ENCODE peak calls at places on chromosomes 16 and 17, in eight cellular contexts. H, G, D, W, Q, L, E and F are unnamed samples.

GRCh38 chr16:10086620-10087019 is 95.6 kb downstream of the GRIN2A start:
- DNase-seq in H (no peak), G (peak; percentile 19), D (no peak), W (no peak), Q (no peak), L (no peak), E (no peak), F (no peak)

GRCh38 chr17:9594065-9594464 is 17.6 kb downstream of the CFAP52 start:
- DNase-seq in H (no peak), G (no peak), D (no peak), W (no peak), Q (no peak), L (no peak), E (no peak), F (no peak)

GRCh38 chr16:11503566-11503965 is 83.2 kb downstream of the LITAF start:
- DNase-seq in H (no peak), G (no peak), D (no peak), W (no peak), Q (no peak), L (no peak), E (no peak), F (no peak)

GRCh38 chr16:26334218-26335111 is 642.7 kb downstream of the HS3ST4 start:
- DNase-seq in H (no peak), G (no peak), D (no peak), W (no peak), Q (no peak), L (no peak), E (no peak), F (no peak)

GRCh38 chr16:20806168-20807050 is at the start of the genes ERI2 and REXO5:
- DNase-seq in H (peak; percentile 60), G (peak; percentile 91), D (peak; percentile 87), W (peak; percentile 53), Q (peak; percentile 80), L (peak; percentile 95), E (peak; percentile 87), F (peak; percentile 98)

GRCh38 chr17:14205992-14206461 is 30.6 kb downstream of the CDRT15 start:
- DNase-seq in H (peak; percentile 58), G (peak; percentile 87), D (peak; percentile 90), W (peak; percentile 64), Q (no peak), L (peak; percentile 34), E (no peak), F (no peak)

GRCh38 chr16:13245713-13246377 is 344.4 kb downstream of the SHISA9 start:
- DNase-seq in H (no peak), G (no peak), D (no peak), W (no peak), Q (no peak), L (no peak), E (no peak), F (no peak)

GRCh38 chr17:34892864-34893263 is 68.4 kb downstream of the CCT6B start:
- DNase-seq in H (no peak), G (no peak), D (peak; percentile 9), W (no peak), Q (no peak), L (peak; percentile 78), E (no peak), F (peak; percentile 59)

GRCh38 chr16:25051446-25052160 is 36.4 kb upstream of the ARHGAP17 start:
- DNase-seq in H (no peak), G (no peak), D (peak; percentile 39), W (no peak), Q (no peak), L (no peak), E (no peak), F (peak; percentile 94)

GRCh38 chr17:10652984-10653680 is 4.0 kb downstream of the MYH3 start:
- DNase-seq in H (no peak), G (no peak), D (peak; percentile 41), W (no peak), Q (no peak), L (no peak), E (peak; percentile 20), F (no peak)

GRCh38 chr17:59331929-59332889 is 754 bp downstream of the YPEL2 start:
- DNase-seq in H (no peak), G (peak; percentile 73), D (peak; percentile 32), W (no peak), Q (no peak), L (no peak), E (no peak), F (peak; percentile 58)

GRCh38 chr17:41505007-41505835 is at the start of gene KRT13:
- DNase-seq in H (no peak), G (no peak), D (no peak), W (no peak), Q (no peak), L (no peak), E (no peak), F (no peak)

GRCh38 chr17:68455756-68456528 is 1.4 kb downstream of the WIPI1 start:
- DNase-seq in H (no peak), G (no peak), D (no peak), W (no peak), Q (no peak), L (no peak), E (no peak), F (peak; percentile 27)

GRCh38 chr17:7842950-7843535 is 9.0 kb downstream of the KDM6B start:
- DNase-seq in H (no peak), G (peak; percentile 70), D (no peak), W (peak; percentile 53), Q (peak; percentile 50), L (peak; percentile 74), E (no peak), F (peak; percentile 85)

GRCh38 chr16:67248401-67249177 is at the start of gene SLC9A5:
- DNase-seq in H (no peak), G (peak; percentile 32), D (peak; percentile 37), W (no peak), Q (no peak), L (peak; percentile 61), E (peak; percentile 23), F (no peak)

GRCh38 chr17:68422821-68423220 is 34.5 kb downstream of the WIPI1 start:
- DNase-seq in H (no peak), G (no peak), D (no peak), W (no peak), Q (no peak), L (no peak), E (no peak), F (no peak)

GRCh38 chr17:47763913-47764582 is 31.0 kb downstream of the TBX21 start:
- DNase-seq in H (no peak), G (no peak), D (no peak), W (no peak), Q (no peak), L (no peak), E (no peak), F (no peak)

GRCh38 chr17:82878545-82878944 is 38.7 kb upstream of the ZNF750 start:
- DNase-seq in H (no peak), G (peak; percentile 5), D (no peak), W (no peak), Q (no peak), L (no peak), E (no peak), F (no peak)

GRCh38 chr17:80071116-80071980 is 30.0 kb upstream of the GAA start:
- DNase-seq in H (no peak), G (peak; percentile 43), D (no peak), W (no peak), Q (no peak), L (no peak), E (no peak), F (no peak)

GRCh38 chr17:42653179-42654124 is 5.6 kb upstream of the TUBG2 start:
- DNase-seq in H (no peak), G (peak; percentile 72), D (no peak), W (no peak), Q (no peak), L (peak; percentile 71), E (no peak), F (peak; percentile 92)

GRCh38 chr16:87692756-87693155 is 73.0 kb downstream of the KLHDC4 start:
- DNase-seq in H (no peak), G (no peak), D (no peak), W (no peak), Q (no peak), L (no peak), E (no peak), F (no peak)

GRCh38 chr17:27319536-27320221 is 25.8 kb downstream of the WSB1 start:
- DNase-seq in H (no peak), G (peak; percentile 77), D (no peak), W (no peak), Q (peak; percentile 54), L (peak; percentile 28), E (no peak), F (peak; percentile 28)

GRCh38 chr16:1245452-1246005 is 5.0 kb downstream of the TPSAB1 start:
- DNase-seq in H (no peak), G (no peak), D (no peak), W (no peak), Q (no peak), L (no peak), E (no peak), F (no peak)

GRCh38 chr17:4710693-4711634 is 532 bp downstream of the ARRB2 start:
- DNase-seq in H (peak; percentile 28), G (no peak), D (peak; percentile 72), W (peak; percentile 28), Q (no peak), L (no peak), E (no peak), F (no peak)

GRCh38 chr17:65583921-65584603 is 22.6 kb upstream of the AXIN2 start:
- DNase-seq in H (no peak), G (peak; percentile 34), D (peak; percentile 36), W (no peak), Q (no peak), L (no peak), E (no peak), F (no peak)

GRCh38 chr17:6177941-6178694 is 107.9 kb downstream of the WSCD1 start:
- DNase-seq in H (no peak), G (no peak), D (no peak), W (no peak), Q (no peak), L (no peak), E (no peak), F (peak; percentile 34)

GRCh38 chr17:76270770-76271668 is 5.9 kb downstream of the UBALD2 start:
- DNase-seq in H (no peak), G (no peak), D (peak; percentile 67), W (no peak), Q (no peak), L (no peak), E (no peak), F (no peak)

GRCh38 chr16:23595246-23595950 is 718 bp downstream of the NDUFAB1 start:
- DNase-seq in H (no peak), G (no peak), D (peak; percentile 7), W (no peak), Q (no peak), L (no peak), E (no peak), F (peak; percentile 21)

GRCh38 chr17:56441331-56441730 is 152.2 kb upstream of the NOG start:
- DNase-seq in H (no peak), G (no peak), D (no peak), W (no peak), Q (no peak), L (no peak), E (no peak), F (peak; percentile 21)

GRCh38 chr17:18992454-18993130 is 12.0 kb downstream of the FAM83G start:
- DNase-seq in H (peak; percentile 16), G (no peak), D (no peak), W (peak; percentile 35), Q (no peak), L (no peak), E (peak; percentile 26), F (no peak)

GRCh38 chr16:935684-936083 is 35.1 kb downstream of the LMF1 start:
- DNase-seq in H (no peak), G (no peak), D (no peak), W (no peak), Q (no peak), L (no peak), E (no peak), F (no peak)

GRCh38 chr17:4331614-4332013 is 34.9 kb downstream of the UBE2G1 start:
- DNase-seq in H (no peak), G (no peak), D (no peak), W (no peak), Q (no peak), L (no peak), E (no peak), F (no peak)